ENCODE peak calls at places on chromosomes 3 and 15, in nine cellular contexts. One of them, this sample, is unnamed.

GRCh38 chr3:54862526-54862925 is 65.3 kb downstream of the LRTM1 start:
- DNase-seq in GM23248: peak
- DNase-seq in cardiac muscle cell: no peak
- DNase-seq in ureter: no peak
- DNase-seq in A673: no peak
- DNase-seq in AG04450: no peak
- DNase-seq in NCI-H82: no peak
- DNase-seq in NCI-H226: no peak
- DNase-seq in ecto neural progenitor cell: no peak
- DNase-seq in this sample: no peak

GRCh38 chr3:18237251-18238005 is 187.7 kb downstream of the SATB1 start:
- DNase-seq in ureter: no peak
- DNase-seq in A673: no peak
- DNase-seq in cardiac muscle cell: peak
- DNase-seq in NCI-H82: no peak
- DNase-seq in AG04450: no peak
- DNase-seq in NCI-H226: peak
- DNase-seq in ecto neural progenitor cell: no peak
- DNase-seq in GM23248: peak
- DNase-seq in this sample: no peak

GRCh38 chr3:63582943-63583500 is 69.5 kb upstream of the SNTN start:
- DNase-seq in GM23248: peak
- DNase-seq in NCI-H226: no peak
- DNase-seq in NCI-H82: no peak
- DNase-seq in AG04450: no peak
- DNase-seq in ureter: no peak
- DNase-seq in cardiac muscle cell: no peak
- DNase-seq in A673: no peak
- DNase-seq in ecto neural progenitor cell: no peak
- DNase-seq in this sample: no peak

GRCh38 chr15:83108266-83109219 is 1.1 kb downstream of the TM6SF1 start:
- DNase-seq in A673: peak
- DNase-seq in NCI-H226: peak
- DNase-seq in ureter: peak
- DNase-seq in AG04450: peak
- DNase-seq in GM23248: peak
- DNase-seq in ecto neural progenitor cell: no peak
- DNase-seq in NCI-H82: peak
- DNase-seq in cardiac muscle cell: no peak
- DNase-seq in this sample: no peak

GRCh38 chr3:139541156-139541897 is 1.8 kb upstream of the RBP1 start:
- DNase-seq in ecto neural progenitor cell: no peak
- DNase-seq in A673: no peak
- DNase-seq in GM23248: no peak
- DNase-seq in AG04450: no peak
- DNase-seq in cardiac muscle cell: no peak
- DNase-seq in ureter: no peak
- DNase-seq in NCI-H226: no peak
- DNase-seq in NCI-H82: peak
- DNase-seq in this sample: no peak

GRCh38 chr3:80051602-80051962 is 283.8 kb upstream of the ROBO1 start:
- DNase-seq in cardiac muscle cell: no peak
- DNase-seq in NCI-H82: no peak
- DNase-seq in ureter: no peak
- DNase-seq in A673: no peak
- DNase-seq in AG04450: no peak
- DNase-seq in GM23248: no peak
- DNase-seq in NCI-H226: no peak
- DNase-seq in ecto neural progenitor cell: no peak
- DNase-seq in this sample: no peak

GRCh38 chr3:43423142-43423541 is 136.8 kb downstream of the SNRK start:
- DNase-seq in AG04450: no peak
- DNase-seq in NCI-H82: no peak
- DNase-seq in cardiac muscle cell: no peak
- DNase-seq in NCI-H226: no peak
- DNase-seq in A673: peak
- DNase-seq in ureter: no peak
- DNase-seq in ecto neural progenitor cell: no peak
- DNase-seq in GM23248: peak
- DNase-seq in this sample: no peak

GRCh38 chr15:67082007-67082536 is 16.7 kb downstream of the SMAD3 start:
- DNase-seq in GM23248: no peak
- DNase-seq in cardiac muscle cell: no peak
- DNase-seq in ureter: no peak
- DNase-seq in AG04450: no peak
- DNase-seq in NCI-H226: peak
- DNase-seq in A673: no peak
- DNase-seq in NCI-H82: no peak
- DNase-seq in ecto neural progenitor cell: no peak
- DNase-seq in this sample: no peak

GRCh38 chr3:80334534-80334933 is 566.7 kb upstream of the ROBO1 start:
- DNase-seq in A673: no peak
- DNase-seq in NCI-H82: no peak
- DNase-seq in AG04450: no peak
- DNase-seq in cardiac muscle cell: no peak
- DNase-seq in NCI-H226: no peak
- DNase-seq in ecto neural progenitor cell: no peak
- DNase-seq in GM23248: no peak
- DNase-seq in ureter: no peak
- DNase-seq in this sample: no peak

GRCh38 chr15:88018865-88019626 is 237.5 kb downstream of the NTRK3 start:
- DNase-seq in AG04450: no peak
- DNase-seq in GM23248: peak
- DNase-seq in A673: no peak
- DNase-seq in NCI-H226: peak
- DNase-seq in cardiac muscle cell: no peak
- DNase-seq in ureter: no peak
- DNase-seq in ecto neural progenitor cell: no peak
- DNase-seq in NCI-H82: peak
- DNase-seq in this sample: peak

GRCh38 chr15:64071931-64072765 is 21.5 kb downstream of the CIAO2A start:
- DNase-seq in ecto neural progenitor cell: no peak
- DNase-seq in cardiac muscle cell: no peak
- DNase-seq in A673: no peak
- DNase-seq in NCI-H226: no peak
- DNase-seq in AG04450: no peak
- DNase-seq in GM23248: no peak
- DNase-seq in NCI-H82: no peak
- DNase-seq in ureter: no peak
- DNase-seq in this sample: no peak

GRCh38 chr15:26838742-26839460 is 28.0 kb upstream of the GABRA5 start:
- DNase-seq in ecto neural progenitor cell: peak
- DNase-seq in NCI-H82: peak
- DNase-seq in A673: no peak
- DNase-seq in cardiac muscle cell: peak
- DNase-seq in GM23248: peak
- DNase-seq in ureter: no peak
- DNase-seq in NCI-H226: no peak
- DNase-seq in AG04450: no peak
- DNase-seq in this sample: peak

GRCh38 chr15:31930967-31931366 is 99.3 kb upstream of the CHRNA7 start:
- DNase-seq in NCI-H226: no peak
- DNase-seq in ecto neural progenitor cell: no peak
- DNase-seq in GM23248: no peak
- DNase-seq in AG04450: no peak
- DNase-seq in ureter: no peak
- DNase-seq in NCI-H82: no peak
- DNase-seq in cardiac muscle cell: no peak
- DNase-seq in A673: no peak
- DNase-seq in this sample: no peak

GRCh38 chr3:57094606-57095005 is 34.1 kb downstream of the SPATA12 start:
- DNase-seq in ureter: no peak
- DNase-seq in cardiac muscle cell: no peak
- DNase-seq in A673: no peak
- DNase-seq in AG04450: peak
- DNase-seq in NCI-H226: no peak
- DNase-seq in GM23248: peak
- DNase-seq in NCI-H82: no peak
- DNase-seq in ecto neural progenitor cell: no peak
- DNase-seq in this sample: no peak

GRCh38 chr3:98732239-98733054 is 30.7 kb upstream of the ST3GAL6 start:
- DNase-seq in AG04450: no peak
- DNase-seq in A673: peak
- DNase-seq in NCI-H82: peak
- DNase-seq in ecto neural progenitor cell: peak
- DNase-seq in cardiac muscle cell: peak
- DNase-seq in NCI-H226: no peak
- DNase-seq in ureter: peak
- DNase-seq in GM23248: peak
- DNase-seq in this sample: peak

GRCh38 chr3:155086041-155086440 is 5.9 kb downstream of the MME start:
- DNase-seq in ureter: no peak
- DNase-seq in ecto neural progenitor cell: no peak
- DNase-seq in A673: no peak
- DNase-seq in NCI-H226: no peak
- DNase-seq in cardiac muscle cell: no peak
- DNase-seq in AG04450: no peak
- DNase-seq in NCI-H82: no peak
- DNase-seq in GM23248: peak
- DNase-seq in this sample: no peak

GRCh38 chr3:131795382-131796085 is 239.3 kb downstream of the CPNE4 start:
- DNase-seq in ecto neural progenitor cell: no peak
- DNase-seq in A673: peak
- DNase-seq in GM23248: no peak
- DNase-seq in NCI-H226: peak
- DNase-seq in cardiac muscle cell: peak
- DNase-seq in NCI-H82: peak
- DNase-seq in ureter: peak
- DNase-seq in AG04450: no peak
- DNase-seq in this sample: no peak

GRCh38 chr15:69490356-69491050 is 37.9 kb downstream of the RPLP1 start:
- DNase-seq in ecto neural progenitor cell: no peak
- DNase-seq in NCI-H82: no peak
- DNase-seq in AG04450: no peak
- DNase-seq in NCI-H226: no peak
- DNase-seq in ureter: no peak
- DNase-seq in cardiac muscle cell: no peak
- DNase-seq in A673: no peak
- DNase-seq in GM23248: peak
- DNase-seq in this sample: no peak

GRCh38 chr3:73707772-73708171 is 83.0 kb upstream of the PDZRN3 start:
- DNase-seq in ureter: no peak
- DNase-seq in NCI-H226: no peak
- DNase-seq in A673: no peak
- DNase-seq in ecto neural progenitor cell: no peak
- DNase-seq in AG04450: peak
- DNase-seq in GM23248: peak
- DNase-seq in NCI-H82: no peak
- DNase-seq in cardiac muscle cell: no peak
- DNase-seq in this sample: no peak

GRCh38 chr3:83065861-83066260 is 1304.4 kb upstream of the GBE1 start:
- DNase-seq in GM23248: no peak
- DNase-seq in ecto neural progenitor cell: no peak
- DNase-seq in ureter: no peak
- DNase-seq in AG04450: no peak
- DNase-seq in A673: no peak
- DNase-seq in NCI-H82: no peak
- DNase-seq in cardiac muscle cell: no peak
- DNase-seq in NCI-H226: no peak
- DNase-seq in this sample: no peak

GRCh38 chr3:20074226-20075063 is 34.2 kb downstream of the KAT2B start:
- DNase-seq in NCI-H226: peak
- DNase-seq in AG04450: no peak
- DNase-seq in GM23248: peak
- DNase-seq in NCI-H82: peak
- DNase-seq in ecto neural progenitor cell: no peak
- DNase-seq in cardiac muscle cell: no peak
- DNase-seq in ureter: no peak
- DNase-seq in A673: no peak
- DNase-seq in this sample: no peak

GRCh38 chr3:117019082-117019713 is 309.6 kb downstream of the TUSC7 start:
- DNase-seq in cardiac muscle cell: peak
- DNase-seq in NCI-H82: peak
- DNase-seq in ureter: peak
- DNase-seq in AG04450: peak
- DNase-seq in ecto neural progenitor cell: peak
- DNase-seq in A673: peak
- DNase-seq in GM23248: peak
- DNase-seq in NCI-H226: no peak
- DNase-seq in this sample: peak

GRCh38 chr3:193556841-193557240 is 2.1 kb upstream of the ATP13A4 start:
- DNase-seq in GM23248: no peak
- DNase-seq in A673: no peak
- DNase-seq in NCI-H82: no peak
- DNase-seq in NCI-H226: no peak
- DNase-seq in ureter: no peak
- DNase-seq in AG04450: no peak
- DNase-seq in cardiac muscle cell: no peak
- DNase-seq in ecto neural progenitor cell: no peak
- DNase-seq in this sample: no peak

GRCh38 chr3:128217702-128218475 is 64.6 kb downstream of the EEFSEC start:
- DNase-seq in AG04450: peak
- DNase-seq in ecto neural progenitor cell: no peak
- DNase-seq in A673: peak
- DNase-seq in NCI-H226: no peak
- DNase-seq in ureter: no peak
- DNase-seq in cardiac muscle cell: peak
- DNase-seq in NCI-H82: no peak
- DNase-seq in GM23248: no peak
- DNase-seq in this sample: no peak

GRCh38 chr3:85387913-85388510 is 429.2 kb downstream of the CADM2 start:
- DNase-seq in ureter: no peak
- DNase-seq in AG04450: no peak
- DNase-seq in NCI-H82: no peak
- DNase-seq in NCI-H226: no peak
- DNase-seq in cardiac muscle cell: no peak
- DNase-seq in GM23248: no peak
- DNase-seq in ecto neural progenitor cell: no peak
- DNase-seq in A673: no peak
- DNase-seq in this sample: no peak

GRCh38 chr3:32848215-32848614 is 30.4 kb downstream of the TRIM71 start:
- DNase-seq in AG04450: no peak
- DNase-seq in ureter: no peak
- DNase-seq in cardiac muscle cell: no peak
- DNase-seq in GM23248: no peak
- DNase-seq in A673: no peak
- DNase-seq in ecto neural progenitor cell: no peak
- DNase-seq in NCI-H226: peak
- DNase-seq in NCI-H82: no peak
- DNase-seq in this sample: no peak